ENCODE peak calls at places on chromosomes 12 and 14, in four cellular contexts. F is K562, A is SK-N-SH, W is HepG2. T is an unnamed sample.

GRCh38 chr14:104141621-104142091 is 3.3 kb downstream of the KIF26A start:
- DNase-seq in W (no peak), A (peak; percentile 10), F (no peak), T (no peak)

GRCh38 chr12:124904306-124905098 is 9.9 kb downstream of the UBC start:
- DNase-seq in W (peak; percentile 72), A (peak; percentile 48), F (peak; percentile 91), T (no peak)

GRCh38 chr14:95520346-95520745 is 3.9 kb upstream of the SYNE3 start:
- DNase-seq in F (no peak), W (no peak), A (no peak), T (no peak)

GRCh38 chr14:104875412-104875751 is 10.3 kb downstream of the CEP170B start:
- DNase-seq in A (no peak), W (no peak), F (no peak), T (no peak)

GRCh38 chr14:92613008-92613658 is 99.6 kb downstream of the RIN3 start:
- DNase-seq in A (peak; percentile 59), W (peak; percentile 20), F (peak; percentile 32), T (peak; percentile 56)

GRCh38 chr14:94602722-94603121 is 9.5 kb upstream of the SERPINA3 start:
- DNase-seq in A (no peak), W (no peak), F (no peak), T (no peak)

GRCh38 chr12:95802482-95803264 is 12.1 kb upstream of the NTN4 start:
- DNase-seq in W (peak; percentile 85), A (no peak), F (no peak), T (no peak)

GRCh38 chr12:130826151-130826801 is 12.8 kb downstream of the STX2 start:
- DNase-seq in A (peak; percentile 85), W (peak; percentile 33), F (peak; percentile 89), T (peak; percentile 49)

GRCh38 chr14:104635717-104636116 is 31.1 kb upstream of the TMEM179 start:
- DNase-seq in W (no peak), F (no peak), A (no peak), T (no peak)

GRCh38 chr12:120457133-120457532 is 10.9 kb downstream of the GATC start:
- DNase-seq in A (peak; percentile 52), F (peak; percentile 39), W (peak; percentile 24), T (no peak)

GRCh38 chr14:67571275-67571990 is 28.6 kb downstream of the PIGH start:
- DNase-seq in W (peak; percentile 45), A (peak; percentile 85), F (peak; percentile 56), T (no peak)

GRCh38 chr12:100229036-100229635 is 28.5 kb downstream of the ACTR6 start:
- DNase-seq in F (peak; percentile 40), A (no peak), W (peak; percentile 28), T (no peak)

GRCh38 chr12:4137441-4137840 is 136.1 kb upstream of the CCND2 start:
- DNase-seq in F (no peak), W (no peak), A (no peak), T (no peak)

GRCh38 chr12:119988440-119988787 is 622 bp upstream of the BICDL1 start:
- DNase-seq in A (peak; percentile 69), F (no peak), W (no peak), T (no peak)

GRCh38 chr12:113464852-113465719 is 6.6 kb downstream of the LHX5 start:
- DNase-seq in A (peak; percentile 60), W (no peak), F (no peak), T (no peak)

DNA sequence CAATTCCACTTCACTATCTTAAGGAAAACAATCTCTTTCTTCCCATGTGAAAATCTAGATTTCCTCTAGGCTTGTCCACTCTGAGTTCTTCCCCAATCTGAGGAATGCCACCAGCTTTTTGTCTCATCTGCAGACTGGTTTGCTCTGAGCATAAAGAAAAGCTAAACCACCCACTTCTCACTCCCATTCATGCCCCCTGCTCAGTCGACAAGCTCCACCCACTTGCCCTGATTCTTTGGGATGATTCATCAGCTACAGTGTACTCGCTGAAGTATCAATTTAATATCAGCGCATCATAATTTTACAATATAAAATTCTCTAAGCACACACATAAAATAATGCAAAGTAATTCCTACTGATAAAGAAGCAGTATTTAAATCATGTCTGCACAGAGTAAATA is 209.1 kb downstream of the GRIN2B start:
- DNase-seq in A (no peak), F (no peak), W (no peak), T (no peak)
- TF ChIP-seq GABPA in A (no peak), F (no peak), W (no peak), T (no peak)

GRCh38 chr12:43453761-43454160 is 98.2 kb downstream of the ADAMTS20 start:
- DNase-seq in W (no peak), A (no peak), F (no peak), T (no peak)
- TF ChIP-seq GABPA in W (no peak), A (no peak), F (no peak), T (no peak)

GRCh38 chr12:54784115-54784514 is 70.2 kb upstream of the MUCL1 start:
- DNase-seq in A (no peak), W (no peak), F (no peak), T (no peak)

GRCh38 chr12:54786081-54786480 is 68.2 kb upstream of the MUCL1 start:
- DNase-seq in W (no peak), A (no peak), F (no peak), T (no peak)
- TF ChIP-seq GABPA in W (no peak), A (no peak), F (no peak), T (no peak)

DNA sequence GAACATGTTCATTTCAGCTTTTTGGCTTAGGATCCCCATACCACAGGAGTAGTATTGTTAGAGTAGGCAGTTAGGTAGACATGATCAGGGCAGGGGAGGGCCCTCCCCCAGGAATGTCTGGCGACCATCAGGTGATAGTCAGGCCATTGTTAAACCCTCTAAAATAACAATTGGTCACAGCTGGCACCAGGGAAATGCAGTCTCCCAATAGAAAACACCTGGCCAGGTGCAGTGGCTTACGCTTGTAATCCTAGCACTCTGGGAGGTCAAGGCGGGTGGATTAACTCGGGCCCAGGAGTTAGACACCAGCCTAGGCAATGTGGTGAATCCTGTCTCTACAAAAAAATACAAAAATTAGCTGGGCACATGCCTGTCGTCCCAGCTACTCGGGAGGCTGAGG is 187.1 kb downstream of the MON2 start:
- DNase-seq in A (no peak), W (no peak), F (no peak), T (no peak)
- TF ChIP-seq GABPA in A (no peak), W (no peak), F (no peak), T (no peak)

GRCh38 chr14:66432334-66432733 is 53.8 kb upstream of the CCDC196 start:
- DNase-seq in F (no peak), A (no peak), W (no peak), T (no peak)
- TF ChIP-seq GABPA in F (no peak), A (no peak), W (no peak), T (no peak)